ENCODE peak calls at places on chromosomes 6 and 20, in six cellular contexts. One of them, this sample, is unnamed.
A peak's percentile ranks its signal among the peaks of the same experiment; 100 is the strongest.

GRCh38 chr6:73180076-73180717 is 45.1 kb downstream of the KHDC1L start:
- DNase-seq in D341Med: no peak
- DNase-seq in OCI-LY7: no peak
- DNase-seq in fibroblast of mammary gland: peak; percentile 33
- DNase-seq in activated T-cell treated with anti-CD3 and anti-CD28 coated beads for 24 hours: no peak
- DNase-seq in left lung: no peak
- DNase-seq in this sample: no peak

GRCh38 chr6:81865712-81866111 is 113.2 kb upstream of the TENT5A start:
- DNase-seq in D341Med: no peak
- DNase-seq in OCI-LY7: no peak
- DNase-seq in fibroblast of mammary gland: peak; percentile 90
- DNase-seq in activated T-cell treated with anti-CD3 and anti-CD28 coated beads for 24 hours: no peak
- DNase-seq in left lung: no peak
- DNase-seq in this sample: no peak

GRCh38 chr20:63007722-63008488 is 1.1 kb upstream of the BHLHE23 start:
- DNase-seq in D341Med: no peak
- DNase-seq in OCI-LY7: no peak
- DNase-seq in fibroblast of mammary gland: no peak
- DNase-seq in activated T-cell treated with anti-CD3 and anti-CD28 coated beads for 24 hours: no peak
- DNase-seq in left lung: no peak
- DNase-seq in this sample: no peak

GRCh38 chr20:9392892-9393857 is 121.2 kb upstream of the LAMP5 start:
- DNase-seq in D341Med: peak; percentile 48
- DNase-seq in OCI-LY7: peak; percentile 19
- DNase-seq in fibroblast of mammary gland: peak; percentile 68
- DNase-seq in activated T-cell treated with anti-CD3 and anti-CD28 coated beads for 24 hours: no peak
- DNase-seq in left lung: peak; percentile 72
- DNase-seq in this sample: peak; percentile 37

GRCh38 chr6:39777661-39778060 is 14.5 kb upstream of the DAAM2 start:
- DNase-seq in D341Med: no peak
- DNase-seq in OCI-LY7: no peak
- DNase-seq in fibroblast of mammary gland: no peak
- DNase-seq in activated T-cell treated with anti-CD3 and anti-CD28 coated beads for 24 hours: no peak
- DNase-seq in left lung: no peak
- DNase-seq in this sample: no peak

GRCh38 chr6:158756126-158756525 is 63.0 kb downstream of the EZR start:
- DNase-seq in D341Med: no peak
- DNase-seq in OCI-LY7: no peak
- DNase-seq in fibroblast of mammary gland: no peak
- DNase-seq in activated T-cell treated with anti-CD3 and anti-CD28 coated beads for 24 hours: no peak
- DNase-seq in left lung: no peak
- DNase-seq in this sample: no peak

GRCh38 chr20:6828794-6829423 is 61.4 kb downstream of the BMP2 start:
- DNase-seq in D341Med: peak; percentile 64
- DNase-seq in OCI-LY7: peak; percentile 65
- DNase-seq in fibroblast of mammary gland: peak; percentile 53
- DNase-seq in activated T-cell treated with anti-CD3 and anti-CD28 coated beads for 24 hours: peak; percentile 0
- DNase-seq in left lung: peak; percentile 43
- DNase-seq in this sample: peak; percentile 40

GRCh38 chr6:26270903-26271639 is 93.9 kb upstream of the BTN3A2 start:
- DNase-seq in D341Med: no peak
- DNase-seq in OCI-LY7: peak; percentile 98
- DNase-seq in fibroblast of mammary gland: peak; percentile 83
- DNase-seq in activated T-cell treated with anti-CD3 and anti-CD28 coated beads for 24 hours: peak; percentile 67
- DNase-seq in left lung: peak; percentile 66
- DNase-seq in this sample: peak; percentile 71

GRCh38 chr6:78942451-78942850 is 75.1 kb downstream of the IRAK1BP1 start:
- DNase-seq in D341Med: no peak
- DNase-seq in OCI-LY7: no peak
- DNase-seq in fibroblast of mammary gland: peak; percentile 4
- DNase-seq in activated T-cell treated with anti-CD3 and anti-CD28 coated beads for 24 hours: no peak
- DNase-seq in left lung: no peak
- DNase-seq in this sample: no peak

GRCh38 chr6:129662406-129662766 is 47.6 kb downstream of the ARHGAP18 start:
- DNase-seq in D341Med: no peak
- DNase-seq in OCI-LY7: no peak
- DNase-seq in fibroblast of mammary gland: no peak
- DNase-seq in activated T-cell treated with anti-CD3 and anti-CD28 coated beads for 24 hours: no peak
- DNase-seq in left lung: no peak
- DNase-seq in this sample: no peak

GRCh38 chr6:117188627-117189201 is 76.6 kb upstream of the VGLL2 start:
- DNase-seq in D341Med: no peak
- DNase-seq in OCI-LY7: peak; percentile 16
- DNase-seq in fibroblast of mammary gland: no peak
- DNase-seq in activated T-cell treated with anti-CD3 and anti-CD28 coated beads for 24 hours: no peak
- DNase-seq in left lung: no peak
- DNase-seq in this sample: no peak

GRCh38 chr20:41169791-41170351 is 32.5 kb downstream of the PLCG1 start:
- DNase-seq in D341Med: no peak
- DNase-seq in OCI-LY7: no peak
- DNase-seq in fibroblast of mammary gland: peak; percentile 94
- DNase-seq in activated T-cell treated with anti-CD3 and anti-CD28 coated beads for 24 hours: no peak
- DNase-seq in left lung: peak; percentile 29
- DNase-seq in this sample: no peak

GRCh38 chr6:29553268-29554057 is 6.1 kb downstream of the UBD start:
- DNase-seq in D341Med: peak; percentile 45
- DNase-seq in OCI-LY7: no peak
- DNase-seq in fibroblast of mammary gland: peak; percentile 80
- DNase-seq in activated T-cell treated with anti-CD3 and anti-CD28 coated beads for 24 hours: no peak
- DNase-seq in left lung: peak; percentile 71
- DNase-seq in this sample: peak; percentile 42

GRCh38 chr20:41408986-41409385 is 42.4 kb upstream of the EMILIN3 start:
- DNase-seq in D341Med: no peak
- DNase-seq in OCI-LY7: no peak
- DNase-seq in fibroblast of mammary gland: no peak
- DNase-seq in activated T-cell treated with anti-CD3 and anti-CD28 coated beads for 24 hours: no peak
- DNase-seq in left lung: no peak
- DNase-seq in this sample: no peak

GRCh38 chr20:19699132-19699971 is 58.7 kb upstream of the RIN2 start:
- DNase-seq in D341Med: no peak
- DNase-seq in OCI-LY7: no peak
- DNase-seq in fibroblast of mammary gland: peak; percentile 71
- DNase-seq in activated T-cell treated with anti-CD3 and anti-CD28 coated beads for 24 hours: no peak
- DNase-seq in left lung: no peak
- DNase-seq in this sample: no peak

This sample was measured in left colon.